ENCODE peak calls at places on chromosome 17, in nine cellular contexts. Y is fibroblast of the conjunctiva, E is GM13976, M is retina, D is fibroblast of pulmonary artery, Q is Kasumi-1, F is tibial artery, C is Peyer's patch, X is NCI-H510A. I is an unnamed sample.

GRCh38 chr17:28711723-28712036 is at the start of gene PROCA1:
- DNase-seq in X (no peak), C (no peak), Y (no peak), D (no peak), E (peak), M (no peak), F (no peak), Q (peak), I (no peak)

GRCh38 chr17:32777922-32778321 is 99.0 kb downstream of the MYO1D start:
- DNase-seq in M (no peak), C (no peak), X (no peak), Y (no peak), D (no peak), E (no peak), F (no peak), Q (no peak), I (no peak)

GRCh38 chr17:37828313-37829124 is 83.7 kb upstream of the HNF1B start:
- DNase-seq in F (peak), C (no peak), X (no peak), Q (peak), M (no peak), E (no peak), D (peak), Y (peak), I (no peak)

GRCh38 chr17:65548570-65548969 is 12.9 kb downstream of the AXIN2 start:
- DNase-seq in D (no peak), E (no peak), Y (no peak), X (no peak), C (no peak), F (no peak), M (no peak), Q (no peak), I (no peak)

GRCh38 chr17:42135664-42136653 is 13.4 kb downstream of the HSPB9 start:
- DNase-seq in C (peak), E (no peak), X (peak), Q (peak), D (peak), M (no peak), Y (no peak), F (peak), I (peak)

GRCh38 chr17:6471531-6472465 is 27.5 kb downstream of the PIMREG start:
- DNase-seq in D (peak), F (no peak), Q (peak), E (no peak), M (no peak), X (no peak), Y (peak), C (no peak), I (no peak)

GRCh38 chr17:19877546-19877945 is 9.8 kb upstream of the ULK2 start:
- DNase-seq in E (no peak), F (no peak), D (no peak), Y (no peak), C (no peak), M (no peak), Q (no peak), X (no peak), I (no peak)

GRCh38 chr17:77354420-77354720 is 213.6 kb downstream of the SEC14L1 start:
- DNase-seq in Y (no peak), F (no peak), C (peak), D (no peak), E (no peak), M (no peak), X (no peak), Q (no peak), I (no peak)